ENCODE peak calls at places on chromosomes 2 and 18, in nine cellular contexts. X, U, P, S, G, O, J, B and V are unnamed samples.

GRCh38 chr18:23673725-23674124 is 11.0 kb upstream of the ANKRD29 start:
- DNase-seq in X (no peak), U (no peak), P (no peak), S (no peak), G (no peak), O (no peak), J (no peak), B (no peak), V (no peak)

GRCh38 chr2:221051162-221051561 is 520.9 kb downstream of the EPHA4 start:
- DNase-seq in X (no peak), U (no peak), P (no peak), S (no peak), G (no peak), O (no peak), J (no peak), B (no peak), V (no peak)

GRCh38 chr2:54666741-54667639 is 56.5 kb upstream of the EML6 start:
- DNase-seq in X (no peak), U (no peak), P (no peak), S (peak), G (peak), O (peak), J (no peak), B (no peak), V (peak)

GRCh38 chr18:48492880-48493279 is 46.0 kb upstream of the CTIF start:
- DNase-seq in X (no peak), U (no peak), P (no peak), S (no peak), G (no peak), O (no peak), J (no peak), B (no peak), V (no peak)

GRCh38 chr2:127128508-127128907 is 21.6 kb upstream of the BIN1 start:
- DNase-seq in X (no peak), U (no peak), P (peak), S (peak), G (no peak), O (no peak), J (no peak), B (peak), V (no peak)

GRCh38 chr2:53445376-53446072 is 322.1 kb upstream of the CHAC2 start:
- DNase-seq in X (no peak), U (peak), P (no peak), S (no peak), G (no peak), O (peak), J (no peak), B (no peak), V (peak)

GRCh38 chr2:176126929-176127768 is 2.4 kb upstream of the HOXD8 start:
- DNase-seq in X (peak), U (peak), P (no peak), S (peak), G (peak), O (peak), J (no peak), B (peak), V (peak)

GRCh38 chr2:42835577-42836371 is 43.4 kb upstream of the HAAO start:
- DNase-seq in X (no peak), U (peak), P (peak), S (peak), G (no peak), O (peak), J (peak), B (no peak), V (peak)

GRCh38 chr2:34892766-34893165 is 1293.7 kb upstream of the FAM98A start:
- DNase-seq in X (no peak), U (no peak), P (no peak), S (no peak), G (no peak), O (no peak), J (no peak), B (no peak), V (no peak)

GRCh38 chr18:3224223-3224622 is 4.5 kb upstream of the MYOM1 start:
- DNase-seq in X (no peak), U (no peak), P (no peak), S (no peak), G (peak), O (no peak), J (no peak), B (no peak), V (no peak)

GRCh38 chr2:63578767-63579166 is 9.5 kb downstream of the WDPCP start:
- DNase-seq in X (no peak), U (no peak), P (no peak), S (no peak), G (no peak), O (no peak), J (no peak), B (peak), V (no peak)

GRCh38 chr2:237964578-237965404 is 2.0 kb upstream of the UBE2F start:
- DNase-seq in X (no peak), U (no peak), P (no peak), S (peak), G (no peak), O (peak), J (no peak), B (no peak), V (peak)

GRCh38 chr2:53424902-53425301 is 342.7 kb upstream of the CHAC2 start:
- DNase-seq in X (no peak), U (no peak), P (no peak), S (no peak), G (no peak), O (no peak), J (no peak), B (no peak), V (no peak)

GRCh38 chr2:127422631-127423475 is 4.6 kb downstream of the PROC start:
- DNase-seq in X (no peak), U (no peak), P (peak), S (no peak), G (no peak), O (no peak), J (no peak), B (peak), V (no peak)

GRCh38 chr2:9690252-9690651 is 59.5 kb upstream of the YWHAQ start:
- DNase-seq in X (no peak), U (peak), P (no peak), S (peak), G (peak), O (no peak), J (no peak), B (no peak), V (no peak)

GRCh38 chr2:183032200-183032794 is 6.0 kb downstream of the NCKAP1 start:
- DNase-seq in X (no peak), U (no peak), P (no peak), S (no peak), G (no peak), O (peak), J (no peak), B (no peak), V (peak)

GRCh38 chr18:58901143-58901542 is 36.5 kb downstream of the ZNF532 start:
- DNase-seq in X (no peak), U (no peak), P (no peak), S (no peak), G (no peak), O (no peak), J (no peak), B (no peak), V (no peak)

DNA sequence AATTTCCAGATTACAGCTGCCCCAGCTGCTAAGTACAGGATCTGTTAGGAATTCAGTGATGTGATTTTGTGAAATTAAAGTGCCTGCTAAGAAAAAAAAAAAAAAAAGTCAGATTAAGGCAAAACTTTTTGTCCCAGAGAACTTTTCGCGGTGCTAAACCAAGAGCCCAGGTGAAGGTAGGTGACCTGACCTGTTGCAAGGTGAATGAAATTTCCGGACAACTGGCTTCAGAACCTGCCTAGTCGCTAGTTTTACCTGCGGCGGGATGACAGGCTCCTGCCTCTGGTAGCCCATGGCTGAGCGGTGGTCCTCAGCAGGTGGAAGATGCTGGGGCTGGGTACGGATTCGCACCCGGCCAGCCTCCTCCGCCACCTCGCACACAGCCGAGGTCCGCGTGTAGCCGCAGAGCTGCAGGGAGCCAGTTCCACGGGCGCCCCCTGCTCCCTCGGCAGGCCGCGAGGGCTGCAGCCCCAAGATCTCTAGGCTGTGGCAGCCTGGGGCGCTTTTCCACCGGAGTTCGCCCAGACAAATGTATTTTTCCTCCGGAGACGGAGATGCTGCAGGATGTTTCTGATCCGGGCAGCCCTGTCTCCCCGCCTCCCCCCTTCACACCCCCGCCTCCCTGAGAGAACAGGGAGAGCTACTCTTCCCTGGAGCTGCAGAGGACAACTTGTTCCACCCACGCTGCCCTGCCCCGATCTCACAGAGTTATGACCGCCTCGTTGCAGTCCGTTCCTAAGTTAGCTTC is at the start of gene SLC38A11:
- DNase-seq in X (no peak), U (no peak), P (peak), S (peak), G (peak), O (peak), J (no peak), B (peak), V (peak)
- TF ChIP-seq CTCF in X (no peak), U (peak), P (no peak), S (no peak), G (peak), O (no peak), J (no peak), B (no peak), V (no peak)

DNA sequence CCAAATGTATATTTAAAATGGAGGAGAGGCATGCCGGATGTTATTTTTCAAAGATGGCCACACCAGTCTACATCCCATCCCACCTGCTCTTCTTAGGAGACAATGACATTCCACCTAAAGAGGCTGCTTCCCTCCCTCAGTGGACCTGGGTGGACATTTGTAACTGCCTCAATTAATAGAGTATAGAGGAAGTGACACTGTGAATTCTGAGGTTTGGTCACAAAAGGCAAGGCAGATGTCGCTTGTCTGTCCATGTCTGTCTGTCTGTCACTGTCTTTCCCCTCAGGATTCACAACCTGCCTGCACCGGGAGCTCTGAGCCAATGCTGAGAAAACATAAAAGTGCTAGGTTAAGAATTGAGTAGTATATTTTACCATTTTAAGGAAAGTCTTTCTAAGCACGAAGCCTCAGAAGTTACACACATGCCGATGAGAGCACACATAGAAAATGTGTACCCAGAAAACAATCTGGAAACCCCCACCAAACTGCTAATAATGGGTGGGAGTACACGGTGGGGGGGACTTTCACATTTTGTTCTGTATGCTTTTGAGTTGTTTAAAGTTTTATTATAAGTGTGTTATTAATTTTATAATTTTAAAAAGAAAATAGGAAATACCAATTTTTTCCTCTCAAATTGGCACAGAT is 21.0 kb downstream of the MIB1 start:
- DNase-seq in X (no peak), U (no peak), P (no peak), S (no peak), G (no peak), O (no peak), J (no peak), B (no peak), V (no peak)
- H3K4me3 ChIP-seq in X (no peak), U (no peak), P (no peak), S (no peak), G (no peak), O (no peak), J (no peak), B (no peak), V (no peak)

GRCh38 chr2:155810411-155810810 is 522.1 kb downstream of the NR4A2 start:
- DNase-seq in X (no peak), U (no peak), P (no peak), S (no peak), G (no peak), O (no peak), J (no peak), B (no peak), V (no peak)

GRCh38 chr2:155815275-155815674 is 517.2 kb downstream of the NR4A2 start:
- DNase-seq in X (no peak), U (no peak), P (no peak), S (no peak), G (no peak), O (no peak), J (no peak), B (no peak), V (no peak)

DNA sequence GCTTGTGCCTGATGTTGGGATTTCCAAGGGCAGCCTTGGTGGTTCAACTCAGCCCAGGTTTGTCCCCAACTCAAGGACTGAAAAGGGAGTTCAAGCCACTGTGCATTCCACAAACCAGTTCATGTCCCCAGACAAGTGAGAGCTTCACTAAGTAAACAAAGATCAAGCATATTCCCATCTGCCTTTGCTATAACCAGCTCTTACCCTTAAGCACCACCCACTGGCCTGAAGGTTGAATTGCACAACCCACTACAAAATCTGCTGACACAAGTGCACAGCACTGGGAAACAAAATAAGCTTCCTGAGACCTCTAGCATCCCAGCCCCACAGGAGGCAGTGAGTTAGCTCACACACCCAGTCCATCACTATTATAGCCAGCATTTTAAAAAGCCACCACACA is 516.7 kb downstream of the NR4A2 start:
- DNase-seq in X (no peak), U (no peak), P (no peak), S (no peak), G (no peak), O (peak), J (no peak), B (peak), V (peak)
- TF ChIP-seq CTCF in X (no peak), U (no peak), P (no peak), S (no peak), G (no peak), O (peak), J (no peak), B (peak), V (peak)

GRCh38 chr2:124145982-124146381 is 120.9 kb downstream of the CNTNAP5 start:
- DNase-seq in X (no peak), U (no peak), P (no peak), S (no peak), G (no peak), O (no peak), J (no peak), B (no peak), V (no peak)
- H3K4me3 ChIP-seq in X (no peak), U (no peak), P (no peak), S (no peak), G (no peak), O (no peak), J (no peak), B (no peak), V (no peak)

GRCh38 chr2:181005809-181006208 is 25.4 kb downstream of the UBE2E3 start:
- DNase-seq in X (no peak), U (no peak), P (no peak), S (no peak), G (no peak), O (no peak), J (no peak), B (no peak), V (no peak)
- TF ChIP-seq CTCF in X (no peak), U (no peak), P (no peak), S (no peak), G (no peak), O (no peak), J (no peak), B (no peak), V (no peak)

GRCh38 chr2:101821059-101821805 is 123.7 kb downstream of the MAP4K4 start:
- DNase-seq in X (no peak), U (no peak), P (no peak), S (no peak), G (no peak), O (no peak), J (no peak), B (no peak), V (no peak)
- H3K4me3 ChIP-seq in X (no peak), U (no peak), P (no peak), S (no peak), G (no peak), O (no peak), J (no peak), B (no peak), V (no peak)

GRCh38 chr18:79641722-79642497 is 37.7 kb upstream of the CTDP1 start:
- DNase-seq in X (no peak), U (no peak), P (no peak), S (no peak), G (no peak), O (no peak), J (no peak), B (no peak), V (no peak)
- TF ChIP-seq CTCF in X (no peak), U (no peak), P (no peak), S (no peak), G (no peak), O (no peak), J (no peak), B (no peak), V (no peak)

DNA sequence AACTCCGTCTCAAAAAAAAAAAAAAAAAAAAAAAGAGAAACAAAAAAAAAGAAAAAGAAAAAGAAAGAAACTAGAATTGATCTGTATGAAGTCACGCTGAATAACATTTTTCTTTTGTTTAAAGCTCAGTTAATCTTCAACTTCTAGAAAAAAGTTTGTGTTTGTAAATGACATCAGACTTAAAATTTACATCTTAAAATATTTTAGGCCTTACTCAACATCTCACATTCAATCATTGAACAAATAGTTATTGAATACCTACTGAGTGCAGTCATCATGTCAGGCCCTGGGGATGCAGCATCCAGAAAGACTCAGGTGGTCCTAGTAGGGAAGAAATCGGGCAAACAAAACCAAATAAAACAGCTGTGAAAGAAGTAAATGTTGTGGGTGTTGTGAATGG is 292.3 kb upstream of the FANCL start:
- DNase-seq in X (no peak), U (no peak), P (no peak), S (no peak), G (no peak), O (no peak), J (no peak), B (no peak), V (no peak)
- H3K4me3 ChIP-seq in X (no peak), U (no peak), P (no peak), S (no peak), G (no peak), O (no peak), J (no peak), B (no peak), V (no peak)